ENCODE peak calls at places on chromosomes 1 and 21, in seven cellular contexts. K is IMR-90, O is neuronal stem cell, N is H9, Q is mesenchymal stem cell, J is trophoblast cell, W is H1. R is an unnamed sample. For H3K4me1, the result is how much of the 10 kb centered on the place peaks cover.

GRCh38 chr1:91779603-91780021 is 106.3 kb downstream of the TGFBR3 start:
- DNase-seq in K (no peak), O (no peak), N (no peak), Q (no peak), J (no peak), W (no peak), R (no peak)

GRCh38 chr1:156118175-156118868 is 3.8 kb downstream of the LMNA start:
- DNase-seq in K (no peak), O (no peak), N (no peak), Q (peak), J (peak), W (no peak), R (no peak)

GRCh38 chr1:147497826-147498225 is 43.5 kb upstream of the BCL9 start:
- DNase-seq in K (no peak), O (no peak), N (no peak), Q (no peak), J (no peak), W (no peak), R (no peak)

GRCh38 chr1:175400811-175401210 is 208.2 kb upstream of the KIAA0040 start:
- DNase-seq in K (no peak), O (no peak), N (no peak), Q (peak), J (no peak), W (no peak), R (no peak)

GRCh38 chr21:15053531-15053930 is 11.3 kb downstream of the NRIP1 start:
- DNase-seq in K (no peak), O (no peak), N (no peak), Q (no peak), J (no peak), W (no peak), R (no peak)

GRCh38 chr1:11727119-11727518 is 8.8 kb upstream of the AGTRAP start:
- DNase-seq in K (no peak), O (no peak), N (no peak), Q (no peak), J (no peak), W (no peak), R (no peak)

GRCh38 chr1:216917039-216917438 is 193.8 kb upstream of the ESRRG start:
- DNase-seq in K (no peak), O (no peak), N (no peak), Q (no peak), J (no peak), W (no peak), R (no peak)

GRCh38 chr1:118123436-118123835 is 61.6 kb downstream of the SPAG17 start:
- DNase-seq in K (no peak), O (no peak), N (no peak), Q (no peak), J (no peak), W (no peak), R (no peak)

GRCh38 chr1:3172431-3173112 is 103.6 kb downstream of the PRDM16 start:
- DNase-seq in K (no peak), O (no peak), N (no peak), Q (no peak), J (no peak), W (no peak), R (no peak)

GRCh38 chr1:39652534-39652933 is 13.1 kb upstream of the HEYL start:
- DNase-seq in K (no peak), O (no peak), N (no peak), Q (no peak), J (no peak), W (no peak), R (no peak)

GRCh38 chr1:32392358-32392757 is 1.9 kb downstream of the BSDC1 start:
- DNase-seq in K (no peak), O (no peak), N (no peak), Q (no peak), J (no peak), W (no peak), R (no peak)

GRCh38 chr1:213987876-213988638 is at the start of gene PROX1:
- DNase-seq in K (peak), O (peak), N (peak), Q (peak), J (peak), W (peak), R (peak)

GRCh38 chr1:94540440-94541174 is 952 bp downstream of the F3 start:
- DNase-seq in K (no peak), O (no peak), N (no peak), Q (no peak), J (no peak), W (no peak), R (no peak)

DNA sequence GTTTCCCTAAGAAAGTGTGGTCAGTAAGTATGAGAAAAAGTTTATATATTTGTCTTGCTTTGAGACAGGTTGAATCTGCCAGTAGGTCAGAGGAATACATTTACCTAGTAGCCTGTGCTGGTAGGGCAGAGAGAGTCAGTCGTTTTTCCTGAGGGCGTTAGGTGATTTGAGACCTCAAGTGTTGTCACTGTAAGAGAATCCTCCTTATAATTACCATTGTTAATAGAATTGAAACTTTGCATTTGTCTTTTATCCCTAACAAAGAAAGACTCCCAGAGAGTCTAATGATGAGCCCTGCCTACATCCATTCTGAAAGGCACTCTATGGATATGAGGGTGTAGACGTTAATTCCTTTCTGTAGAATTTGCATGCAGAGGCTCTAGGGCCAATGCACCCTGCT is 16.4 kb downstream of the PBX1 start:
- DNase-seq in K (no peak), O (no peak), N (no peak), Q (no peak), J (no peak), W (no peak), R (peak)
- H3K18ac ChIP-seq in K (no peak), O (no peak), N (no peak), Q (no peak), J (no peak), W (no peak), R (peak)

GRCh38 chr1:234373064-234373937 is at the start of gene COA6:
- DNase-seq in K (peak), O (peak), N (peak), Q (peak), J (peak), W (peak), R (peak)
- H3K4me1 ChIP-seq in K (under half), O (under half), N (under half), Q (under half), J (under half), W (under half), R (under half)

GRCh38 chr1:177210071-177210470 is 39.3 kb downstream of the BRINP2 start:
- DNase-seq in K (no peak), O (no peak), N (no peak), Q (peak), J (no peak), W (no peak), R (no peak)
- H3K18ac ChIP-seq in K (peak), O (no peak), N (no peak), Q (no peak), J (no peak), W (no peak), R (no peak)

GRCh38 chr1:221722254-221723017 is 19.5 kb downstream of the DUSP10 start:
- DNase-seq in K (no peak), O (no peak), N (no peak), Q (no peak), J (no peak), W (no peak), R (no peak)

GRCh38 chr1:221725683-221726330 is 16.1 kb downstream of the DUSP10 start:
- DNase-seq in K (peak), O (no peak), N (no peak), Q (peak), J (no peak), W (no peak), R (no peak)

GRCh38 chr1:221724931-221725605 is 16.8 kb downstream of the DUSP10 start:
- DNase-seq in K (peak), O (no peak), N (no peak), Q (peak), J (no peak), W (no peak), R (no peak)

GRCh38 chr1:221723918-221724263 is 18.0 kb downstream of the DUSP10 start:
- DNase-seq in K (peak), O (no peak), N (no peak), Q (no peak), J (no peak), W (no peak), R (peak)

DNA sequence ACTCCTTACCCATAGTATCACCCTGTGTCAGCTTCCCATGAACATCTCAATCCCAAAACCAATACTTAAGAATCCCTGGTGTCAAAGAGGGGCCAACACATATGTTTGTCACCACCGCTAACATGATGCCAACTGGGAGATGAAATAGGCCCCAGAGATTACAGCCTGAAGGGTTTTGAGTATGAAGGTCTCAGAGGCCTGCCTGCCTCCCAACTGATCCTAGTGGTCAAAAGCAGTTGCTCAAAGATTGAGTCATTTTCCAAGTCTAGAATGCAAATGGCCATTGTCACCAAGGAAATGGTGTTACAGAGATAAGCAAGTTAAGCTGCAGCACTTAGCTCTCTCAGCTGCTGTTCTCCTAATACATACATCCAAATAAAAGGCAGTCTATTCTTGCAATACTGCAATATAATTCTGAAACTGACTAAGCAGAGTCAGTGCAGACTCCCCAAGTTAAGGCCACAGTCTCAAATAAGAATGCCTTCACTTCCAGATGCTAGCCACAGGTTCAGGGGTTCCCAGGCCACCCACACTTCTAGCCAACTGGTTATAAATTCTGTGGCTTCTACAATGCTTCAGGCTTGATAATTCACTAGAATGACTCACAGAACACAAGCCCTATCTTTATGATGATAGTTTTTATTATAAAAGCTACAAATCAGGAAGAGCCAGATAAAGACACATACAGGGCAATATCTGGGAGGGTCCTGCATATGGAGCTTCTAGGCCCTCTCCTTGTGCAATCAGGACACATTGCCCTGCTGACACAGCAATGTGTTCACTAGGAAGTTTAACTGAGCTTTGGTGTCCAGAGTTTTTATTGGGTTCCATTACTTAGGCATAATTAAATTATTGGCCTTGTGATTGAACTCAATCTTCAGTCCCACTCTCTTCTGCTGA is 18.6 kb downstream of the DUSP10 start:
- DNase-seq in K (peak), O (no peak), N (no peak), Q (peak), J (no peak), W (no peak), R (peak)
- H3K4me1 ChIP-seq in K (half or more), O (under half), N (under half), Q (under half), J (under half), W (under half), R (under half)

GRCh38 chr1:212827377-212827776 is 20.1 kb downstream of the SPATA45 start:
- DNase-seq in K (no peak), O (no peak), N (no peak), Q (no peak), J (no peak), W (no peak), R (no peak)

GRCh38 chr1:212825798-212826452 is 21.5 kb downstream of the SPATA45 start:
- DNase-seq in K (no peak), O (no peak), N (peak), Q (no peak), J (peak), W (no peak), R (peak)

GRCh38 chr1:212824201-212824600 is 23.2 kb downstream of the SPATA45 start:
- DNase-seq in K (no peak), O (no peak), N (no peak), Q (no peak), J (no peak), W (no peak), R (no peak)

GRCh38 chr1:212827831-212828278 is 19.6 kb downstream of the SPATA45 start:
- DNase-seq in K (no peak), O (no peak), N (no peak), Q (no peak), J (peak), W (no peak), R (no peak)

DNA sequence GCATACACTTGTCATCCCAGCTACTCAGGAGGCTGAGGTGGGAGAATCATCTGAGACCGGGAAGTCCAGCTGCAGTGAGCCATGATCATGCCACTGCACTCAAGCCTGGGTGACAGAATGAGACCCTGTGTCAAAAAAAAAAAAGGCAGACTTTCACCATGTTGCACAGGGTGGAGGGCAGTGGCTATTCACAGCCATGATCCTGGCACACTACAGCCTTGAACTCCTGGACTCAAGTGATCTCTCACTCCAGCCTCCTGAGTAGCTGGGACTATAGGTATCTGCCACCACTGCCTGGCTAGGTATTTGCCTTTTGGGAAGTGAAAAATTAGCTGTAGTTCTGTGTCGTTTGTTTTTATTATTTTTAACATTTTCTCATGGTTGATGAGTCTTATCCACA is 19.1 kb downstream of the SPATA45 start:
- DNase-seq in K (no peak), O (no peak), N (no peak), Q (no peak), J (no peak), W (no peak), R (no peak)
- H3K18ac ChIP-seq in K (no peak), O (no peak), N (no peak), Q (no peak), J (no peak), W (no peak), R (no peak)

DNA sequence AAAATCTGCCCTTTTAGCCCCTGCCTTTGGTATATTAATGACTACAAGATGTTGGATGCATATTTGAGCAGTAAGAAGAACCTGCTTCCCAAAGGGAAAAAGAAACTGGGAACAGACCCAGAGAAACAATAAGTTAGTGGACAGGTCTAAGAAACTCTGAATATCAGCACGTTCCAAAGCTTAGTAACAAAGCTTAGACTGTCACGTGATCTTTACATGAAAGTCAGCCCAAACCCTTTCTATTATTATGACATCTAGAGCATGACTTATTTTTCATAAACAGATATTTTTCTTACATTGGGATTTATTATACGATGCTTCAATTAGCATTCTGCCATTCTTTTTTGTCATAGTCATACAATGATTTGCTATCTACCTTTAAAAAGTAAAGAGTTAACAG is 390.9 kb upstream of the ADGRL2 start:
- DNase-seq in K (no peak), O (no peak), N (no peak), Q (no peak), J (no peak), W (no peak), R (no peak)
- H3K4me1 ChIP-seq in K (under half), O (half or more), N (under half), Q (under half), J (under half), W (under half), R (under half)

DNA sequence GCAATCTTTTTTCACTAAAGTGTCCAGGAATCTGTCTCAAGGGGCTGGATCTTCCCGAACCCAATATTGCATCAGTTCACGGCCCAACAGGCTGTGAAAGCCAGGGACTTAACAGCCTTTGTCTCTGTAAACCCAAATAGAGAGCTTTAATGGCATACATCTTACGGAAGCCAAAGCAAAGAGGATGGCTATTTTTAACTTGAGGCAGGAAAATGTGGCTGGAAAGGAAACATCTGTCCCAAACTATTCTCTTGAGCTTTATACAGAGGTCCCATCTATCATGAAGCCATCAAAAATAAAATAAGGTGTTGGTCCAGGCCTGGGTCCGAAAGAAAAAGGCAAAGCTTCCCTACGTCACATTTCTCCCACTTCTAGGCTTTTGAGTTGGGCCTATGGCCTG is 7.6 kb upstream of the CD34 start:
- DNase-seq in K (no peak), O (no peak), N (no peak), Q (no peak), J (no peak), W (no peak), R (peak)
- H3K18ac ChIP-seq in K (no peak), O (no peak), N (no peak), Q (no peak), J (no peak), W (no peak), R (peak)

DNA sequence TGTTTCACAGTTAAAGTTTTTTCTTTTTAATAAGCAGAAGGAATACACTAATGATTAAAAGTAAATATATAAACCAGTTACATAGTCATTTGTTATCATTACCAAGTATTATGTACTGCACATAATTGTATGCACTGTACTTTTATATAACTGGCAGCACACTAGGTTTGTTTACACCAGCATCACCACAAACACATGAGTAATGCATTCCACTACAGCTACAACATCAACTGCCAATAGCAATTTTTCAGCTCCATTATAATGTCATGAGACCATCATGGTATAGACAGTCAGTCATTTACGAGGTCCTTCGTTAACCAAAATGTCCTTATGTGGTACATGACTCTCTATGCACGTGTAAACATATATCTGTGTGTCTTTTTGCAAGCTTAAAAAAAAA is 35.2 kb downstream of the SCYL3 start:
- DNase-seq in K (peak), O (no peak), N (no peak), Q (peak), J (peak), W (no peak), R (peak)
- H3K4me1 ChIP-seq in K (under half), O (under half), N (under half), Q (under half), J (under half), W (under half), R (under half)

DNA sequence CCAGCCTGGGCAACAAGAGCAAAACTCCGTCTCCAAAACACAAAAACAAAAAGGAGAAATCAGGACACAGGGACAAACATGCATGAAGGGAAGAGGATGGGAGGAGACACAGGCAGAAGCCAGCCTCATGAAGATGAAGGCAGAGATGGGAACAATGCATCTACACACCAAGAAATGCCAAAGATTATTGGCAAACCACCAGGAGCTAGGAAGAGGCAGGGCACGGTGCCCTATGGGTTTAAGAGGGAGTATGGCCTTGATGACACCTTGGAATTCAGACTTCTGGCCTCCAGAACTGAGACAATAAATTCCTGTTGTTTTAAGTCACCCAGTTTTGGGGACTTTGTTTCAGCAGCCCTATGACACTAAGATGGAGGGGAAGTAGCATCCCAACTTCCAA is 5.2 kb downstream of the TMPRSS3 start:
- DNase-seq in K (no peak), O (no peak), N (no peak), Q (no peak), J (no peak), W (no peak), R (no peak)
- H3K18ac ChIP-seq in K (no peak), O (no peak), N (no peak), Q (no peak), J (no peak), W (no peak), R (no peak)

R was measured in mesendoderm.